ENCODE peak calls at places on chromosome 20, in nine cellular contexts. T is tibial nerve, S is sigmoid colon, M is HepG2, Z is ovary, B is SK-N-SH, A is stomach, V is A549, C is esophagus muscularis mucosa. Q is an unnamed sample.

GRCh38 chr20:41538810-41539596 is 79.2 kb downstream of the CHD6 start:
- DNase-seq in T (no peak), S (no peak), M (peak; percentile 96), Z (no peak), B (no peak), A (no peak), V (no peak), C (no peak), Q (no peak)

GRCh38 chr20:35491823-35492222 is 36.4 kb downstream of the CEP250 start:
- DNase-seq in T (no peak), S (no peak), M (no peak), Z (no peak), B (no peak), A (no peak), V (no peak), C (no peak), Q (no peak)

GRCh38 chr20:34876161-34877001 is at the start of gene ACSS2:
- DNase-seq in T (peak; percentile 99), S (peak; percentile 100), M (peak; percentile 99), Z (peak; percentile 99), B (peak; percentile 96), A (peak; percentile 100), V (peak; percentile 85), C (peak; percentile 100), Q (peak; percentile 100)

GRCh38 chr20:13492001-13492480 is 146.7 kb downstream of the TASP1 start:
- DNase-seq in T (peak; percentile 40), S (peak; percentile 67), M (no peak), Z (no peak), B (no peak), A (no peak), V (peak; percentile 25), C (no peak), Q (no peak)

GRCh38 chr20:63121749-63122405 is 94.1 kb downstream of the YTHDF1 start:
- DNase-seq in T (no peak), S (peak; percentile 58), M (no peak), Z (no peak), B (no peak), A (no peak), V (no peak), C (no peak), Q (no peak)

GRCh38 chr20:48875914-48876240 is 45.6 kb upstream of the ARFGEF2 start:
- DNase-seq in T (no peak), S (no peak), M (no peak), Z (no peak), B (no peak), A (no peak), V (no peak), C (no peak), Q (no peak)

GRCh38 chr20:12358006-12358654 is 440.4 kb downstream of the BTBD3 start:
- DNase-seq in T (no peak), S (no peak), M (no peak), Z (no peak), B (no peak), A (no peak), V (no peak), C (no peak), Q (no peak)

GRCh38 chr20:20452254-20452676 is 84.4 kb downstream of the INSM1 start:
- DNase-seq in T (peak; percentile 24), S (no peak), M (no peak), Z (peak; percentile 27), B (no peak), A (peak; percentile 45), V (no peak), C (no peak), Q (peak; percentile 65)

GRCh38 chr20:57616143-57616951 is 3.9 kb downstream of the ZBP1 start:
- DNase-seq in T (no peak), S (no peak), M (no peak), Z (no peak), B (no peak), A (no peak), V (no peak), C (no peak), Q (peak; percentile 66)

GRCh38 chr20:43558412-43559146 is at the start of gene SGK2:
- DNase-seq in T (no peak), S (no peak), M (peak; percentile 96), Z (no peak), B (no peak), A (peak; percentile 90), V (peak; percentile 90), C (no peak), Q (peak; percentile 33)

GRCh38 chr20:43559588-43559987 is 761 bp downstream of the SGK2 start:
- DNase-seq in T (no peak), S (no peak), M (no peak), Z (no peak), B (no peak), A (peak; percentile 41), V (no peak), C (no peak), Q (no peak)

GRCh38 chr20:43560974-43561373 is 2.1 kb downstream of the SGK2 start:
- DNase-seq in T (no peak), S (no peak), M (no peak), Z (no peak), B (no peak), A (no peak), V (no peak), C (no peak), Q (no peak)

GRCh38 chr20:43563429-43563828 is 4.6 kb downstream of the SGK2 start:
- DNase-seq in T (no peak), S (no peak), M (peak; percentile 45), Z (no peak), B (no peak), A (no peak), V (no peak), C (no peak), Q (no peak)

DNA sequence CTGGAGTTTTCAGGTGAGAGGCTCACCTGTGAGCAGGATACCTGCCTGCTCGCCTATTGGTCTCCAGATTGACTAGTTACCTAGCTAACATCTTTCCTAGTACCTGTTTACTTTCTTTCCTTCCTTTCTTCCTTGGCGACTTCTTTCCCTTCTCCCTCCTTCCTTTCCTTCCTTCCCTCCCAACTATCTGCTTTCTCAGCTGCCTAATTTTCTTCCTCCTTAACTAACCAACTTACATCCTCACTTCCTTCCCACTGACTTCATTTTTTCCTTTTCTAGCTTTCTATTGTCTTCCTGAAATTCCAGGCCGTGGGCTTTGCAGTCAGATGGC is 285 bp downstream of the SGK2 start:
- DNase-seq in T (no peak), S (no peak), M (no peak), Z (no peak), B (no peak), A (no peak), V (no peak), C (no peak), Q (no peak)
- H3K4me1 ChIP-seq in T (no peaks in the 10 kb centered on the region), S (no peaks in the 10 kb centered on the region), M (peaks cover 61% of the 10 kb centered on the region), Z (no peaks in the 10 kb centered on the region), B (peaks cover 4% of the 10 kb centered on the region), A (peaks cover 12% of the 10 kb centered on the region), V (peaks cover 40% of the 10 kb centered on the region), C (no peaks in the 10 kb centered on the region), Q (peaks cover 9% of the 10 kb centered on the region)

DNA sequence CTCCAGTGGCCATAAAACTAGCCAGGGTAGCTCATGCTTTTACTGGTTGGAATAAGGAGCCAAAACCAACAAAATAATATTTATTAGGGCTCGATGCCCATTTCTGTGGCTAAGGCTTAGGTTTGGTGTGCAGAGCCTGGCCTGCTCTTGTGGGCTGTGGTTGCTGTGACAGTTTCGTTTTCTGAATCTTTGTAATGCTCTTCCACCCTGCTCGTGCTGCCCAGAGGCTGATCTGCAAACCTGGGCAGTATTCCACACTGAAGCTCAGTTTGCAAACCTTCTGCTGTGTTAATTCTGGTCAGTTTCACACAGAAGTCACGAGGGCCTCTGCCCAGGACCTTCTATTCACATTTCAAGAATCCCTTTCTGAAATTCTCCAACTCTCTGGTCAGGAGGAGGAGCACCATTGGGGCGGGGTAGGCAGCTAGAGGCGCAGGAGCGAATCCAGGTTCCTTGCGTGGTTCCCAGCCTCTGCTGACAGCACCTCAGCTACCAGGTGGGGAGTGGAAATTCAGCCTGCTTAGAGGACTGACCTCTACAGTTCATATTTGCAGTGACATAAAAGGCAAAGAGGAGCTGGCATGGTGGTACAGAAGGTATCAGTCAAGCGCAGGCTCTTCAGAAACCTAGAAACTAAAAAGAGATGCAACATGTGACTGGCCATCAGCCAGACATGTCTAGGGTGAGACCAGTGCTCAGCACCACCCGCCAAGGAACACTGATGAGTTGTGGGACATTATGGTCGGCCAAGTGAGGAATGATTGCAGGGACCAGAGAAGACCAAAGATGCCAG is 14.3 kb upstream of the C20orf144 start:
- DNase-seq in T (no peak), S (no peak), M (no peak), Z (no peak), B (no peak), A (peak; percentile 59), V (no peak), C (no peak), Q (no peak)
- H3K27ac ChIP-seq in T (peak overlapping the region; percentile 59), S (peak overlapping the region; percentile 66), M (no peak overlapping the region), Z (no peak overlapping the region), B (no peak overlapping the region), A (peak overlapping the region; percentile 78), V (no peak overlapping the region), C (peak overlapping the region; percentile 49), Q (no peak overlapping the region)

GRCh38 chr20:21505810-21506530 is 7.9 kb downstream of the NKX2-2 start:
- DNase-seq in T (no peak), S (no peak), M (no peak), Z (no peak), B (peak; percentile 90), A (peak; percentile 53), V (peak; percentile 80), C (no peak), Q (peak; percentile 36)
- TF ChIP-seq EP300 in T (no peak), S (no peak), M (no peak), Z (no peak), B (no peak), A (no peak), V (no peak), C (no peak), Q (no peak)

GRCh38 chr20:46083531-46084061 is 6.2 kb downstream of the NCOA5 start:
- DNase-seq in T (no peak), S (no peak), M (no peak), Z (no peak), B (no peak), A (no peak), V (no peak), C (no peak), Q (no peak)

GRCh38 chr20:46084805-46085792 is 4.7 kb downstream of the NCOA5 start:
- DNase-seq in T (no peak), S (no peak), M (peak; percentile 73), Z (peak; percentile 32), B (no peak), A (peak; percentile 45), V (peak; percentile 20), C (peak; percentile 12), Q (no peak)

GRCh38 chr20:46087161-46087560 is 2.6 kb downstream of the NCOA5 start:
- DNase-seq in T (no peak), S (no peak), M (peak; percentile 21), Z (no peak), B (no peak), A (no peak), V (no peak), C (no peak), Q (no peak)

GRCh38 chr20:46081074-46081473 is 8.7 kb downstream of the NCOA5 start:
- DNase-seq in T (no peak), S (no peak), M (no peak), Z (no peak), B (no peak), A (no peak), V (no peak), C (no peak), Q (no peak)

DNA sequence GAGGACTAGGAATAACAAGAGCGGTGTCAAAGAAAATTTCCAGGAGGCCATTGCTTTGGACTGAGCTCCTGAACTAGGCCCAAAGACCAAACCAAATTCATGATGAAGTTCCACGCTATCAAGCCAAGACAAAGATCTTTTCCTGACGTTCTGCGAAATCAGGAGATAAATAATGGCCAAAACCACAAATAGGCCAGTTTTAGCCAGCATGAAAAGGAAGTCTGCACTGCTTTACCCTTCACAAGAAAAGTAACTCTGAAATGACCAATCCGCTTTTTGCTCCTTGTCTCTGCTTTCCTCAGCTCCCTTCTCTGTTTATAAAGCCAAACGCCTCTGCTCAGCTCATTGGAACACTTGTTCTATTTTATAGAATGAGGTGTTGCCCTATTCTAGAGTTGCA is 6.7 kb downstream of the NCOA5 start:
- DNase-seq in T (no peak), S (no peak), M (no peak), Z (no peak), B (no peak), A (no peak), V (no peak), C (no peak), Q (no peak)
- H3K4me1 ChIP-seq in T (peaks cover 83% of the 10 kb centered on the region), S (peaks cover 93% of the 10 kb centered on the region), M (peaks cover 41% of the 10 kb centered on the region), Z (peaks cover 20% of the 10 kb centered on the region), B (peaks cover 2% of the 10 kb centered on the region), A (peaks cover 63% of the 10 kb centered on the region), V (peaks cover 42% of the 10 kb centered on the region), C (peaks cover 91% of the 10 kb centered on the region), Q (peaks cover 61% of the 10 kb centered on the region)

Q was measured in upper lobe of left lung.